ENCODE peak calls at places on chromosomes 5 and 9, in nine cellular contexts. J is heart left ventricle, X is IMR-90, K is stomach, T is HCT116, Z is ovary, Q is uterus, F is prostate gland, C is suprapubic skin. U is an unnamed sample.
A peak's percentile ranks its signal among the peaks of the same experiment; 100 is the strongest.

GRCh38 chr5:170434953-170435605 is 45.9 kb upstream of the KCNMB1 start:
- DNase-seq in J (peak; percentile 48), X (peak; percentile 37), K (peak; percentile 69), T (peak; percentile 32), Z (peak; percentile 42), Q (peak; percentile 51), F (peak; percentile 37), C (peak; percentile 85), U (peak; percentile 8)

GRCh38 chr5:122805481-122805880 is 30.6 kb downstream of the SNX2 start:
- DNase-seq in J (no peak), X (peak; percentile 52), K (no peak), T (no peak), Z (no peak), Q (no peak), F (no peak), C (no peak), U (no peak)

GRCh38 chr5:72137826-72138409 is 30.6 kb downstream of the MAP1B start:
- DNase-seq in J (no peak), X (no peak), K (no peak), T (peak; percentile 15), Z (no peak), Q (no peak), F (no peak), C (no peak), U (no peak)

GRCh38 chr9:2234371-2234893 is 219.3 kb downstream of the SMARCA2 start:
- DNase-seq in J (peak; percentile 54), X (peak; percentile 21), K (no peak), T (no peak), Z (peak; percentile 64), Q (peak; percentile 39), F (no peak), C (no peak), U (peak; percentile 16)

GRCh38 chr9:34628656-34629491 is at the start of gene ARID3C:
- DNase-seq in J (no peak), X (no peak), K (peak; percentile 61), T (no peak), Z (no peak), Q (no peak), F (no peak), C (no peak), U (no peak)

GRCh38 chr9:91427873-91428272 is 4.2 kb upstream of the NFIL3 start:
- DNase-seq in J (no peak), X (peak; percentile 76), K (no peak), T (peak; percentile 84), Z (no peak), Q (no peak), F (no peak), C (no peak), U (no peak)

GRCh38 chr5:133121080-133121479 is 69.3 kb downstream of the HSPA4 start:
- DNase-seq in J (no peak), X (peak; percentile 22), K (no peak), T (no peak), Z (no peak), Q (no peak), F (no peak), C (no peak), U (no peak)

GRCh38 chr5:60184599-60184998 is 291.1 kb upstream of the PDE4D start:
- DNase-seq in J (no peak), X (no peak), K (no peak), T (no peak), Z (no peak), Q (no peak), F (no peak), C (no peak), U (no peak)

DNA sequence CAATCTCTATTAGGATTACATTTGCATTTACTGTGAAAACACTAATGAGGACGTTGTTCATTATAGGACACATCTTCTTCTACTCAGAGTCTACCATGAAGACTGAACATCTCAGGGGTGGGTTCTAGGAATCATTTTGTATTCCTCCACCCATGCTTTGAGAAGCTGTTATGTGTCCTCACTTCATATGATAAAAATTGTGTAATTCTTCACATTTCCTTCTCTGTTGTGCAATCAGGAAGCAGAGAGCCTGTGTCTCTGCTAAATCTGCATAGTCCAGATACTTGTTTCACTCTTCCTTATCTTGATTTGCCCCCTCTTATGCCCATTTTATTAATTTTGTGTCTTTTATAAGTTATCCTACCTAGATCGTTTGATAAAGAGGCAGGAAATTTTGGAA is 97.8 kb upstream of the IQGAP2 start:
- DNase-seq in J (no peak), X (no peak), K (no peak), T (no peak), Z (no peak), Q (no peak), F (no peak), C (no peak), U (no peak)
- H3K4me1 ChIP-seq in J (peaks cover 32% of the 10 kb centered on the region), X (no peaks in the 10 kb centered on the region), K (peaks cover 12% of the 10 kb centered on the region), T (no peaks in the 10 kb centered on the region), Z (no peaks in the 10 kb centered on the region), Q (no peaks in the 10 kb centered on the region), F (no peaks in the 10 kb centered on the region), C (peaks cover 8% of the 10 kb centered on the region), U (no peaks in the 10 kb centered on the region)

GRCh38 chr9:111986035-111986556 is 89.5 kb downstream of the UGCG start:
- DNase-seq in J (no peak), X (peak; percentile 82), K (no peak), T (no peak), Z (no peak), Q (no peak), F (no peak), C (no peak), U (no peak)

GRCh38 chr9:111984075-111984802 is 87.6 kb downstream of the UGCG start:
- DNase-seq in J (no peak), X (no peak), K (no peak), T (no peak), Z (no peak), Q (no peak), F (no peak), C (no peak), U (no peak)

GRCh38 chr9:111980398-111980797 is 83.8 kb downstream of the UGCG start:
- DNase-seq in J (no peak), X (no peak), K (no peak), T (no peak), Z (no peak), Q (no peak), F (no peak), C (no peak), U (no peak)

GRCh38 chr9:111985315-111985714 is 88.7 kb downstream of the UGCG start:
- DNase-seq in J (no peak), X (no peak), K (no peak), T (no peak), Z (no peak), Q (no peak), F (no peak), C (no peak), U (no peak)

DNA sequence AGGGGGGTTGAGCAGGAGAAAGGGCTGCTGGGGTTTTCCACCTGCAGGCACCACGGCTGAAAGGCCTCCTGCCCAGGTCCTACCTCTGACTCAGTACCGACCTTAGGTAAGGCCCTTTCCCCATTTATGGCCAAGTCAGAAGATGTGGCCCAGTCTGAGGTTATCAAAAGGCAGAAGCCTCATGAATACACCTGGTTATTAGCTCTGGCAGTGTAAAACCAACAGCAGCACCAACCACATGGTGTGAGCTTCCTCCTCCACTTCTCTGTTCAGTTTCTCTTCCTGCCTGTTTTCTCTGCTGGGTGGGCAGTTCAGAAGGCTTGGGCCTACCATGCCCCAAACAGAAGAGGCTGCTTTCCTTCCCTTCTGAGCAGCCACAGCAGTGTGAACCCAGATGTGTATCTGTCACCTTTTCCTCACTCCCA is 86.9 kb downstream of the UGCG start:
- DNase-seq in J (no peak), X (no peak), K (no peak), T (no peak), Z (no peak), Q (no peak), F (no peak), C (no peak), U (no peak)
- TF ChIP-seq POLR2A in J (no peak), X (no peak), K (no peak), T (no peak), Z (no peak), Q (no peak), F (no peak), C (no peak), U (no peak)

GRCh38 chr5:116361171-116361967 is 213.3 kb downstream of the SEMA6A start:
- DNase-seq in J (peak; percentile 63), X (no peak), K (peak; percentile 55), T (no peak), Z (peak; percentile 23), Q (no peak), F (peak; percentile 33), C (no peak), U (peak; percentile 42)

GRCh38 chr5:116360008-116360853 is 214.4 kb downstream of the SEMA6A start:
- DNase-seq in J (peak; percentile 82), X (no peak), K (no peak), T (no peak), Z (peak; percentile 41), Q (peak; percentile 55), F (peak; percentile 8), C (no peak), U (peak; percentile 88)

GRCh38 chr5:116363780-116364179 is 210.8 kb downstream of the SEMA6A start:
- DNase-seq in J (no peak), X (no peak), K (no peak), T (no peak), Z (no peak), Q (no peak), F (no peak), C (no peak), U (no peak)

GRCh38 chr5:116359575-116359974 is 215.0 kb downstream of the SEMA6A start:
- DNase-seq in J (no peak), X (no peak), K (no peak), T (no peak), Z (no peak), Q (no peak), F (no peak), C (no peak), U (no peak)

DNA sequence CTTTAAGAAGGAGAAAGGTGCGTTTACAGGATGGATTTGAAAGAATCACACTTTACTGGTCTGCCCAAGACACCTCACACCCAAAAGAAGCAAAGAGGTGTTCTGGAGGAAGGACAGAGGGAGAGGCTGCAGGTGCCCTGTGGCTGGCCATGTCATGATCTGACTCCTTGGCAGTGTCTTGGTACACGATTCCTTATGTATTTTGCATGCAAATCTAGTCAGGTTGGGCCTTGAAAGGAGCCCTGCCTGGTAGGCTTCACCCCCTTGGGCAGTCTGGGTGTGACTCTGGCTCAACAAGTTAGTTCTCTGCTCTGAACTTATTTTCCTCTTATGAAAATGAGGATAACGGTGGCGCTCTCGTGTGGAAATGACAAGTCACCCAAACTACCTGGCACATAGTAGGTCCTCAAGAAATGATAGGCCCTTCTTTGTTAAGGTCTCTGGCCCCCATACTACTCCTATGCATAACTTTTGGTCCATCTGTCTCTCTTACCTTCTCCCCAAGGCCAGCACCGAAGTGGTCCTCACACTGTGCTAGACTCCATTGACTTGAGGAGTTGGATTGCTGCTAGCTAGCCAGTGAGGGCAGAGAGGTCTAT is 212.5 kb downstream of the SEMA6A start:
- DNase-seq in J (no peak), X (no peak), K (no peak), T (no peak), Z (no peak), Q (no peak), F (no peak), C (no peak), U (no peak)
- H3K4me3 ChIP-seq in J (peak overlapping the region; percentile 50), X (no peak overlapping the region), K (peak overlapping the region; percentile 42), T (no peak overlapping the region), Z (no peak overlapping the region), Q (no peak overlapping the region), F (no peak overlapping the region), C (peak overlapping the region; percentile 40), U (no peak overlapping the region)

GRCh38 chr5:159053216-159053615 is 46.5 kb downstream of the EBF1 start:
- DNase-seq in J (no peak), X (no peak), K (no peak), T (no peak), Z (no peak), Q (no peak), F (no peak), C (no peak), U (no peak)

GRCh38 chr5:159053708-159054107 is 46.0 kb downstream of the EBF1 start:
- DNase-seq in J (no peak), X (no peak), K (no peak), T (no peak), Z (no peak), Q (no peak), F (no peak), C (no peak), U (no peak)

GRCh38 chr5:159058928-159059636 is 40.6 kb downstream of the EBF1 start:
- DNase-seq in J (no peak), X (no peak), K (no peak), T (no peak), Z (no peak), Q (no peak), F (no peak), C (no peak), U (no peak)

GRCh38 chr5:159057426-159057825 is 42.3 kb downstream of the EBF1 start:
- DNase-seq in J (no peak), X (no peak), K (no peak), T (no peak), Z (no peak), Q (no peak), F (no peak), C (no peak), U (no peak)

DNA sequence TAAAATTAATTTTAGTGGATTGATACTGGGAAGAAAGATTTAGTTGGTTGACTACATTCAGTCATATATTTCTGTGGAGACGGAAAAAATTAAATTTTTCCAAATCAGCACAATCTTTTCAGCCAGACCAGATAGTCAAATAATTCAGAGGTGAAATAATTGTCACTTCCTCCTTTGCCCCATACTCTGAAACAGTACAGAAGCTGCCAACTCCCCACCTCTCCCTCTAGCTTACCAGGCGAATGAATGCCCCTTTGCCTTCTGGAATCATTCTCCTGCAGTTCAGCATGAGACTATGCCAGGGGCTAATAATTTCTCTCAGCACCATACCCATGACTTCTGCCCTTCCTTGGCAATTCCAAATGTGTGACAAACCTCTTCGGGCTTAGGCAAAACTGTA is 43.5 kb downstream of the EBF1 start:
- DNase-seq in J (no peak), X (no peak), K (no peak), T (no peak), Z (no peak), Q (no peak), F (no peak), C (no peak), U (no peak)
- H3K4me1 ChIP-seq in J (peaks cover 42% of the 10 kb centered on the region), X (peaks cover 2% of the 10 kb centered on the region), K (no peaks in the 10 kb centered on the region), T (no peaks in the 10 kb centered on the region), Z (peaks cover 8% of the 10 kb centered on the region), Q (no peaks in the 10 kb centered on the region), F (no peaks in the 10 kb centered on the region), C (peaks cover 22% of the 10 kb centered on the region), U (peaks cover under 1% of the 10 kb centered on the region)